ENCODE peak calls at places on chromosome 2, in ten cellular contexts. One of them, this sample, is unnamed.

GRCh38 chr2:32746554-32747133 is 118.8 kb downstream of the TTC27 start:
- DNase-seq in heart right ventricle: no peak
- DNase-seq in brain microvascular endothelial cell: no peak
- DNase-seq in fibroblast of the aortic adventitia: peak
- DNase-seq in fibroblast of lung: no peak
- DNase-seq in adrenal gland: no peak
- DNase-seq in tibial artery: no peak
- DNase-seq in colonic mucosa: no peak
- DNase-seq in WERI-Rb-1: no peak
- DNase-seq in HFF-Myc: no peak
- DNase-seq in this sample: no peak

GRCh38 chr2:136238214-136238551 is 120.2 kb upstream of the CXCR4 start:
- DNase-seq in heart right ventricle: no peak
- DNase-seq in brain microvascular endothelial cell: no peak
- DNase-seq in fibroblast of the aortic adventitia: peak
- DNase-seq in fibroblast of lung: no peak
- DNase-seq in adrenal gland: no peak
- DNase-seq in tibial artery: peak
- DNase-seq in colonic mucosa: no peak
- DNase-seq in WERI-Rb-1: no peak
- DNase-seq in HFF-Myc: no peak
- DNase-seq in this sample: no peak

GRCh38 chr2:240586919-240587800 is 626 bp downstream of the CAPN10 start:
- DNase-seq in heart right ventricle: no peak
- DNase-seq in brain microvascular endothelial cell: no peak
- DNase-seq in fibroblast of the aortic adventitia: no peak
- DNase-seq in fibroblast of lung: no peak
- DNase-seq in adrenal gland: peak
- DNase-seq in tibial artery: peak
- DNase-seq in colonic mucosa: peak
- DNase-seq in WERI-Rb-1: peak
- DNase-seq in HFF-Myc: no peak
- DNase-seq in this sample: no peak

GRCh38 chr2:71719520-71720282 is 266.3 kb downstream of the DYSF start:
- DNase-seq in heart right ventricle: no peak
- DNase-seq in brain microvascular endothelial cell: no peak
- DNase-seq in fibroblast of the aortic adventitia: no peak
- DNase-seq in fibroblast of lung: no peak
- DNase-seq in adrenal gland: no peak
- DNase-seq in tibial artery: no peak
- DNase-seq in colonic mucosa: no peak
- DNase-seq in WERI-Rb-1: no peak
- DNase-seq in HFF-Myc: no peak
- DNase-seq in this sample: no peak

GRCh38 chr2:37566517-37566961 is 104.9 kb downstream of the CDC42EP3 start:
- DNase-seq in heart right ventricle: no peak
- DNase-seq in brain microvascular endothelial cell: peak
- DNase-seq in fibroblast of the aortic adventitia: peak
- DNase-seq in fibroblast of lung: peak
- DNase-seq in adrenal gland: peak
- DNase-seq in tibial artery: peak
- DNase-seq in colonic mucosa: no peak
- DNase-seq in WERI-Rb-1: no peak
- DNase-seq in HFF-Myc: no peak
- DNase-seq in this sample: peak

GRCh38 chr2:217934321-217935131 is 68.3 kb downstream of the TNS1 start:
- DNase-seq in heart right ventricle: peak
- DNase-seq in brain microvascular endothelial cell: peak
- DNase-seq in fibroblast of the aortic adventitia: peak
- DNase-seq in fibroblast of lung: peak
- DNase-seq in adrenal gland: peak
- DNase-seq in tibial artery: peak
- DNase-seq in colonic mucosa: peak
- DNase-seq in WERI-Rb-1: no peak
- DNase-seq in HFF-Myc: peak
- DNase-seq in this sample: peak

GRCh38 chr2:127176371-127177311 is 43.5 kb downstream of the CYP27C1 start:
- DNase-seq in heart right ventricle: peak
- DNase-seq in brain microvascular endothelial cell: no peak
- DNase-seq in fibroblast of the aortic adventitia: peak
- DNase-seq in fibroblast of lung: peak
- DNase-seq in adrenal gland: peak
- DNase-seq in tibial artery: peak
- DNase-seq in colonic mucosa: peak
- DNase-seq in WERI-Rb-1: no peak
- DNase-seq in HFF-Myc: no peak
- DNase-seq in this sample: no peak

GRCh38 chr2:86700705-86701104 is 19.4 kb upstream of the RMND5A start:
- DNase-seq in heart right ventricle: no peak
- DNase-seq in brain microvascular endothelial cell: no peak
- DNase-seq in fibroblast of the aortic adventitia: peak
- DNase-seq in fibroblast of lung: no peak
- DNase-seq in adrenal gland: no peak
- DNase-seq in tibial artery: no peak
- DNase-seq in colonic mucosa: no peak
- DNase-seq in WERI-Rb-1: no peak
- DNase-seq in HFF-Myc: no peak
- DNase-seq in this sample: no peak

GRCh38 chr2:11482473-11483031 is 16.6 kb upstream of the E2F6 start:
- DNase-seq in heart right ventricle: no peak
- DNase-seq in brain microvascular endothelial cell: no peak
- DNase-seq in fibroblast of the aortic adventitia: no peak
- DNase-seq in fibroblast of lung: no peak
- DNase-seq in adrenal gland: no peak
- DNase-seq in tibial artery: no peak
- DNase-seq in colonic mucosa: no peak
- DNase-seq in WERI-Rb-1: peak
- DNase-seq in HFF-Myc: no peak
- DNase-seq in this sample: no peak

GRCh38 chr2:11480859-11481258 is 14.9 kb upstream of the E2F6 start:
- DNase-seq in heart right ventricle: no peak
- DNase-seq in brain microvascular endothelial cell: no peak
- DNase-seq in fibroblast of the aortic adventitia: no peak
- DNase-seq in fibroblast of lung: no peak
- DNase-seq in adrenal gland: no peak
- DNase-seq in tibial artery: no peak
- DNase-seq in colonic mucosa: no peak
- DNase-seq in WERI-Rb-1: no peak
- DNase-seq in HFF-Myc: no peak
- DNase-seq in this sample: no peak

GRCh38 chr2:11481789-11482472 is 16.0 kb upstream of the E2F6 start:
- DNase-seq in heart right ventricle: no peak
- DNase-seq in brain microvascular endothelial cell: no peak
- DNase-seq in fibroblast of the aortic adventitia: no peak
- DNase-seq in fibroblast of lung: no peak
- DNase-seq in adrenal gland: no peak
- DNase-seq in tibial artery: no peak
- DNase-seq in colonic mucosa: no peak
- DNase-seq in WERI-Rb-1: no peak
- DNase-seq in HFF-Myc: no peak
- DNase-seq in this sample: no peak

GRCh38 chr2:11481426-11481788 is 15.4 kb upstream of the E2F6 start:
- DNase-seq in heart right ventricle: no peak
- DNase-seq in brain microvascular endothelial cell: no peak
- DNase-seq in fibroblast of the aortic adventitia: no peak
- DNase-seq in fibroblast of lung: no peak
- DNase-seq in adrenal gland: no peak
- DNase-seq in tibial artery: no peak
- DNase-seq in colonic mucosa: no peak
- DNase-seq in WERI-Rb-1: no peak
- DNase-seq in HFF-Myc: no peak
- DNase-seq in this sample: no peak

DNA sequence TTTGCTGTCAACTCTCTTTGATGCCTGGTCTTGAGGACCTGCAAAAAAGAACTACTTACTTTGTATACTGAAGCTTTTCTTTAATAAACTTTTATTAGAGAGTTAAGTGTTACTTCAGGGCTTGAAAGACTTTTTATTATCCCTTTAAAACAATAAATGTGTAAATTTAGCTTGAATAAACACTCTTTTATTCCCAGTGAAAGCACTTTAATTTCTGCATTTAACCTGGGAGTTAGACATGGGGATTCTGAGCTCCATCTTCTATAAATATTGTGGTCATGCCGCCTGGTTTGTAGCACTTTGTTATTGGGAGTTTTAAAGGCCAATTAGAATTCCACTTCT is 17.8 kb upstream of the E2F6 start:
- DNase-seq in heart right ventricle: no peak
- DNase-seq in brain microvascular endothelial cell: no peak
- DNase-seq in fibroblast of the aortic adventitia: no peak
- DNase-seq in fibroblast of lung: no peak
- DNase-seq in adrenal gland: no peak
- DNase-seq in tibial artery: no peak
- DNase-seq in colonic mucosa: no peak
- DNase-seq in WERI-Rb-1: no peak
- DNase-seq in HFF-Myc: no peak
- DNase-seq in this sample: no peak
- TF ChIP-seq CTCF in heart right ventricle: no peak
- TF ChIP-seq CTCF in brain microvascular endothelial cell: no peak
- TF ChIP-seq CTCF in fibroblast of the aortic adventitia: no peak
- TF ChIP-seq CTCF in fibroblast of lung: no peak
- TF ChIP-seq CTCF in adrenal gland: no peak
- TF ChIP-seq CTCF in tibial artery: no peak
- TF ChIP-seq CTCF in colonic mucosa: no peak
- TF ChIP-seq CTCF in WERI-Rb-1: no peak
- TF ChIP-seq CTCF in HFF-Myc: no peak
- TF ChIP-seq CTCF in this sample: no peak

GRCh38 chr2:40511661-40512213 is 59.8 kb upstream of the SLC8A1 start:
- DNase-seq in heart right ventricle: peak
- DNase-seq in brain microvascular endothelial cell: peak
- DNase-seq in fibroblast of the aortic adventitia: peak
- DNase-seq in fibroblast of lung: peak
- DNase-seq in adrenal gland: peak
- DNase-seq in tibial artery: peak
- DNase-seq in colonic mucosa: no peak
- DNase-seq in WERI-Rb-1: no peak
- DNase-seq in HFF-Myc: no peak
- DNase-seq in this sample: peak
- H3K4me3 ChIP-seq in heart right ventricle: peak
- H3K4me3 ChIP-seq in brain microvascular endothelial cell: peak
- H3K4me3 ChIP-seq in fibroblast of the aortic adventitia: peak
- H3K4me3 ChIP-seq in fibroblast of lung: peak
- H3K4me3 ChIP-seq in adrenal gland: no peak
- H3K4me3 ChIP-seq in tibial artery: peak
- H3K4me3 ChIP-seq in colonic mucosa: peak
- H3K4me3 ChIP-seq in WERI-Rb-1: no peak
- H3K4me3 ChIP-seq in HFF-Myc: peak
- H3K4me3 ChIP-seq in this sample: peak

GRCh38 chr2:150598383-150598782 is 110.9 kb upstream of the RND3 start:
- DNase-seq in heart right ventricle: no peak
- DNase-seq in brain microvascular endothelial cell: no peak
- DNase-seq in fibroblast of the aortic adventitia: peak
- DNase-seq in fibroblast of lung: peak
- DNase-seq in adrenal gland: no peak
- DNase-seq in tibial artery: no peak
- DNase-seq in colonic mucosa: no peak
- DNase-seq in WERI-Rb-1: peak
- DNase-seq in HFF-Myc: no peak
- DNase-seq in this sample: peak

GRCh38 chr2:150591901-150592300 is 104.4 kb upstream of the RND3 start:
- DNase-seq in heart right ventricle: no peak
- DNase-seq in brain microvascular endothelial cell: no peak
- DNase-seq in fibroblast of the aortic adventitia: peak
- DNase-seq in fibroblast of lung: peak
- DNase-seq in adrenal gland: no peak
- DNase-seq in tibial artery: no peak
- DNase-seq in colonic mucosa: no peak
- DNase-seq in WERI-Rb-1: no peak
- DNase-seq in HFF-Myc: no peak
- DNase-seq in this sample: peak

GRCh38 chr2:150596071-150596470 is 108.6 kb upstream of the RND3 start:
- DNase-seq in heart right ventricle: no peak
- DNase-seq in brain microvascular endothelial cell: peak
- DNase-seq in fibroblast of the aortic adventitia: peak
- DNase-seq in fibroblast of lung: peak
- DNase-seq in adrenal gland: no peak
- DNase-seq in tibial artery: no peak
- DNase-seq in colonic mucosa: no peak
- DNase-seq in WERI-Rb-1: no peak
- DNase-seq in HFF-Myc: no peak
- DNase-seq in this sample: peak

GRCh38 chr2:150589760-150590159 is 102.3 kb upstream of the RND3 start:
- DNase-seq in heart right ventricle: no peak
- DNase-seq in brain microvascular endothelial cell: no peak
- DNase-seq in fibroblast of the aortic adventitia: no peak
- DNase-seq in fibroblast of lung: no peak
- DNase-seq in adrenal gland: no peak
- DNase-seq in tibial artery: no peak
- DNase-seq in colonic mucosa: no peak
- DNase-seq in WERI-Rb-1: no peak
- DNase-seq in HFF-Myc: no peak
- DNase-seq in this sample: no peak

DNA sequence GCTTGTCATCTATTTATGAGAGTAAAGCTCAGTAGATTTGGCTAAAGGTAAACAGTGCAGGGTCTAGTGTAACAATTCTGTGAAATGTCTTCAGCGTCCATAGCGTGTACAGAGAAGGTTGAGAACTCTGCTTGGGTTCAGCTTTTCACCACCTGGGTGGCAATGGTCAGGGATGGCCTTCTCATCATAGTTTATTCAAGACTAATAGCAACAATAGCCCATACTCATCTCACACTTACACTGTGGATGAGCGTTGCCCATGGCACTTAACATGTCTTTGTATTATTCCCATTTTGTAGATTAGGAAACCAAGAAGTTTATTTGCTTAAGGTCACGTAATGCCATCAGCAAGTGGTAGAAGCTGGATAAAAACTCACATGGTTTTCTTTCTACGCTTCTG is 106.8 kb upstream of the RND3 start:
- DNase-seq in heart right ventricle: no peak
- DNase-seq in brain microvascular endothelial cell: no peak
- DNase-seq in fibroblast of the aortic adventitia: no peak
- DNase-seq in fibroblast of lung: no peak
- DNase-seq in adrenal gland: no peak
- DNase-seq in tibial artery: no peak
- DNase-seq in colonic mucosa: no peak
- DNase-seq in WERI-Rb-1: no peak
- DNase-seq in HFF-Myc: no peak
- DNase-seq in this sample: no peak
- TF ChIP-seq CTCF in heart right ventricle: no peak
- TF ChIP-seq CTCF in brain microvascular endothelial cell: no peak
- TF ChIP-seq CTCF in fibroblast of the aortic adventitia: no peak
- TF ChIP-seq CTCF in fibroblast of lung: no peak
- TF ChIP-seq CTCF in adrenal gland: no peak
- TF ChIP-seq CTCF in tibial artery: no peak
- TF ChIP-seq CTCF in colonic mucosa: no peak
- TF ChIP-seq CTCF in WERI-Rb-1: no peak
- TF ChIP-seq CTCF in HFF-Myc: no peak
- TF ChIP-seq CTCF in this sample: no peak

DNA sequence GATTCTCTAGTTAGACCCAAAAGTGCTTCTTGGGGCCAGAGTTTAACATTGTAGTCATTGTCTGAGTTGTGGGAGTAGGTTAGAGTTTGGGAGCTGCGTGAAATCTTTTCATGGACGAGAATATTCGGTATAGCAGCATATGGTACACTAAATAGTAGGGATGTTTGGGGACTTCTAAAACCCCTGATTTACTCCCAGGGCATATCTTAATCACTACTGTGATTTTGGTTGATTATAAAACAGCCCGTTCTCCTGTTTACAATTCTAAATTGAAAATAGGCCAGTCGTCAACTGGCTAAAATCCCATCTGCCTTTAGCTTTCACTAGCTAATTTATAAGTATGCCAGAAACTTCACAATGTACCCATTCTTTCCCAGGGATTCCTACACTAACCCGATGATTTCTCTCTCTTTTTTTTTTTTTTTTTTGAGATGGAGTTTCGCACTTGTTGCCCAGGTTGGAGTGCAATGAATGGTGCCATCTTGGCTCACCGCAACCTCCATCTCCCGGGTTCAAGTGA is 44.3 kb downstream of the MOB4 start:
- DNase-seq in heart right ventricle: no peak
- DNase-seq in brain microvascular endothelial cell: no peak
- DNase-seq in fibroblast of the aortic adventitia: no peak
- DNase-seq in fibroblast of lung: no peak
- DNase-seq in adrenal gland: no peak
- DNase-seq in tibial artery: no peak
- DNase-seq in colonic mucosa: no peak
- DNase-seq in WERI-Rb-1: no peak
- DNase-seq in HFF-Myc: no peak
- DNase-seq in this sample: no peak
- H3K4me3 ChIP-seq in heart right ventricle: no peak
- H3K4me3 ChIP-seq in brain microvascular endothelial cell: no peak
- H3K4me3 ChIP-seq in fibroblast of the aortic adventitia: no peak
- H3K4me3 ChIP-seq in fibroblast of lung: no peak
- H3K4me3 ChIP-seq in adrenal gland: no peak
- H3K4me3 ChIP-seq in tibial artery: no peak
- H3K4me3 ChIP-seq in colonic mucosa: no peak
- H3K4me3 ChIP-seq in WERI-Rb-1: no peak
- H3K4me3 ChIP-seq in HFF-Myc: no peak
- H3K4me3 ChIP-seq in this sample: no peak

This sample was measured in astrocyte of the spinal cord.